ENCODE peak calls at places on chromosomes 3 and 15, in six cellular contexts. E is left lobe of liver; I is right cardiac atrium; J is stimulated activated CD4-positive, alpha-beta T cell treated with anti-CD3 and anti-CD28 coated beads, Interleukin-12 subunit alpha, Interleukin-12 subunit beta, amount 100 ng/mL, for 4 hours; H is GM23338; Z is fibroblast of mammary gland. P is an unnamed sample.

GRCh38 chr3:195807681-195808121 is 4.0 kb downstream of the MUC4 start:
- DNase-seq in E (no peak), I (no peak), J (no peak), H (no peak), Z (no peak), P (no peak)

GRCh38 chr15:63945838-63946298 is 100.4 kb downstream of the DAPK2 start:
- DNase-seq in E (peak; percentile 44), I (peak; percentile 61), J (no peak), H (peak; percentile 39), Z (no peak), P (no peak)

GRCh38 chr3:57110797-57111196 is 50.3 kb downstream of the SPATA12 start:
- DNase-seq in E (no peak), I (no peak), J (no peak), H (no peak), Z (no peak), P (peak; percentile 93)

GRCh38 chr15:31267161-31268107 is 59.2 kb upstream of the KLF13 start:
- DNase-seq in E (peak; percentile 47), I (peak; percentile 18), J (no peak), H (no peak), Z (no peak), P (peak; percentile 2)

GRCh38 chr15:42139596-42139995 is 16.8 kb downstream of the PLA2G4F start:
- DNase-seq in E (peak; percentile 24), I (no peak), J (no peak), H (no peak), Z (no peak), P (no peak)

GRCh38 chr3:127203024-127203423 is 10.1 kb downstream of the PRR23E start:
- DNase-seq in E (no peak), I (no peak), J (no peak), H (no peak), Z (no peak), P (no peak)

GRCh38 chr15:42584031-42584765 is 8.8 kb downstream of the STARD9 start:
- DNase-seq in E (no peak), I (no peak), J (no peak), H (peak; percentile 75), Z (no peak), P (peak; percentile 65)

GRCh38 chr3:131033480-131034080 is 6.9 kb downstream of the NEK11 start:
- DNase-seq in E (no peak), I (no peak), J (no peak), H (peak; percentile 61), Z (peak; percentile 64), P (peak; percentile 35)

GRCh38 chr15:39731266-39731665 is 51.4 kb downstream of the FSIP1 start:
- DNase-seq in E (no peak), I (no peak), J (no peak), H (no peak), Z (no peak), P (no peak)

GRCh38 chr3:150292891-150293290 is 115.2 kb upstream of the TSC22D2 start:
- DNase-seq in E (no peak), I (no peak), J (no peak), H (no peak), Z (peak; percentile 74), P (no peak)

GRCh38 chr15:68543546-68544008 is 35.2 kb upstream of the CORO2B start:
- DNase-seq in E (no peak), I (peak; percentile 76), J (no peak), H (no peak), Z (peak; percentile 23), P (no peak)

GRCh38 chr3:197519801-197520211 is 36.0 kb downstream of the BDH1 start:
- DNase-seq in E (no peak), I (peak; percentile 56), J (no peak), H (no peak), Z (no peak), P (no peak)

GRCh38 chr3:52123106-52123708 is 31.0 kb downstream of the POC1A start:
- DNase-seq in E (peak; percentile 76), I (peak; percentile 91), J (peak; percentile 72), H (peak; percentile 81), Z (peak; percentile 59), P (peak; percentile 79)